ENCODE peak calls at places on chromosome 2, in five cellular contexts. One of them, this sample, is unnamed.

GRCh38 chr2:10059552-10060335 is 16.4 kb downstream of the KLF11 start:
- DNase-seq in GM12878: no peak
- DNase-seq in A549: no peak
- DNase-seq in K562: no peak
- DNase-seq in HepG2: no peak
- DNase-seq in this sample: no peak

GRCh38 chr2:221767106-221767878 is 195.2 kb upstream of the EPHA4 start:
- DNase-seq in GM12878: no peak
- DNase-seq in A549: no peak
- DNase-seq in K562: no peak
- DNase-seq in HepG2: no peak
- DNase-seq in this sample: no peak

GRCh38 chr2:232310189-232310588 is 68.4 kb upstream of the ALPP start:
- DNase-seq in GM12878: no peak
- DNase-seq in A549: no peak
- DNase-seq in K562: no peak
- DNase-seq in HepG2: no peak
- DNase-seq in this sample: peak

GRCh38 chr2:240553956-240554480 is 3.8 kb downstream of the ANKMY1 start:
- DNase-seq in GM12878: no peak
- DNase-seq in A549: no peak
- DNase-seq in K562: no peak
- DNase-seq in HepG2: no peak
- DNase-seq in this sample: no peak

GRCh38 chr2:190106783-190107182 is 44.3 kb upstream of the MSTN start:
- DNase-seq in GM12878: no peak
- DNase-seq in A549: no peak
- DNase-seq in K562: no peak
- DNase-seq in HepG2: no peak
- DNase-seq in this sample: no peak

GRCh38 chr2:170202437-170202836 is 24.5 kb downstream of the MYO3B start:
- DNase-seq in GM12878: no peak
- DNase-seq in A549: no peak
- DNase-seq in K562: no peak
- DNase-seq in HepG2: no peak
- DNase-seq in this sample: no peak

GRCh38 chr2:44130441-44130840 is 38.2 kb upstream of the PPM1B start:
- DNase-seq in GM12878: no peak
- DNase-seq in A549: peak
- DNase-seq in K562: no peak
- DNase-seq in HepG2: no peak
- DNase-seq in this sample: peak

GRCh38 chr2:191521608-191522208 is 156.2 kb upstream of the NABP1 start:
- DNase-seq in GM12878: no peak
- DNase-seq in A549: peak
- DNase-seq in K562: peak
- DNase-seq in HepG2: peak
- DNase-seq in this sample: peak

GRCh38 chr2:209426432-209426831 is 2.6 kb downstream of the MAP2 start:
- DNase-seq in GM12878: no peak
- DNase-seq in A549: peak
- DNase-seq in K562: no peak
- DNase-seq in HepG2: no peak
- DNase-seq in this sample: no peak

GRCh38 chr2:159185401-159186130 is 100.9 kb downstream of the WDSUB1 start:
- DNase-seq in GM12878: peak
- DNase-seq in A549: peak
- DNase-seq in K562: peak
- DNase-seq in HepG2: peak
- DNase-seq in this sample: peak

GRCh38 chr2:148209598-148209997 is 188.7 kb downstream of the MBD5 start:
- DNase-seq in GM12878: no peak
- DNase-seq in A549: peak
- DNase-seq in K562: peak
- DNase-seq in HepG2: peak
- DNase-seq in this sample: peak
- TF ChIP-seq MYC in GM12878: no peak
- TF ChIP-seq MYC in A549: no peak
- TF ChIP-seq MYC in K562: no peak
- TF ChIP-seq MYC in HepG2: no peak
- TF ChIP-seq MYC in this sample: no peak

GRCh38 chr2:195656859-195657633 is at the start of gene SLC39A10:
- DNase-seq in GM12878: peak
- DNase-seq in A549: peak
- DNase-seq in K562: peak
- DNase-seq in HepG2: peak
- DNase-seq in this sample: peak
- TF ChIP-seq CTCF in GM12878: peak
- TF ChIP-seq CTCF in A549: no peak
- TF ChIP-seq CTCF in K562: peak
- TF ChIP-seq CTCF in HepG2: peak
- TF ChIP-seq CTCF in this sample: no peak

DNA sequence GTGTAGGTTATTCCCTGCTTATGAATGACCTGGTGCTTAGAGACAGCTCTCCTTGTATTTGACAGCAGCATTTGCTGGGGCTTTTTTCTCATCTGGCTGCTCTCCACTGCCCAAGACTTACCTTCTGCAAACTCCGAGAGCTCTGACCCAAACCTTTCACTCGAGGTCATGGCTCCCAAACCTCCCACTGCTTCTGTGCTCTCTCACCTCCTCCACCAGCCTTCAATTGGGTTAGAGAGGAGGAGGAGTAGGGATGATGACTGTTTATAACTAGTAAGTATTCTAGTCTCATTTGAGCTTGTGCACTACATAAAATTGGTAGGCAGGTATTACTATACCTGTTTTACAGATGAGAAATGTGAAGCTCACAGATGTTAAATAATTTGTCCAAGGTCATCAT is 40.1 kb downstream of the LIMS1 start:
- DNase-seq in GM12878: no peak
- DNase-seq in A549: no peak
- DNase-seq in K562: no peak
- DNase-seq in HepG2: no peak
- DNase-seq in this sample: no peak
- H3K4me3 ChIP-seq in GM12878: no peak
- H3K4me3 ChIP-seq in A549: no peak
- H3K4me3 ChIP-seq in K562: no peak
- H3K4me3 ChIP-seq in HepG2: no peak
- H3K4me3 ChIP-seq in this sample: no peak

GRCh38 chr2:26579723-26580040 is 61.5 kb downstream of the CIB4 start:
- DNase-seq in GM12878: no peak
- DNase-seq in A549: no peak
- DNase-seq in K562: no peak
- DNase-seq in HepG2: no peak
- DNase-seq in this sample: no peak
- TF ChIP-seq MYC in GM12878: no peak
- TF ChIP-seq MYC in A549: no peak
- TF ChIP-seq MYC in K562: no peak
- TF ChIP-seq MYC in HepG2: no peak
- TF ChIP-seq MYC in this sample: no peak

GRCh38 chr2:75458201-75458600 is 102.5 kb downstream of the EVA1A start:
- DNase-seq in GM12878: no peak
- DNase-seq in A549: no peak
- DNase-seq in K562: no peak
- DNase-seq in HepG2: no peak
- DNase-seq in this sample: no peak
- TF ChIP-seq CTCF in GM12878: no peak
- TF ChIP-seq CTCF in A549: no peak
- TF ChIP-seq CTCF in K562: no peak
- TF ChIP-seq CTCF in HepG2: no peak
- TF ChIP-seq CTCF in this sample: no peak

DNA sequence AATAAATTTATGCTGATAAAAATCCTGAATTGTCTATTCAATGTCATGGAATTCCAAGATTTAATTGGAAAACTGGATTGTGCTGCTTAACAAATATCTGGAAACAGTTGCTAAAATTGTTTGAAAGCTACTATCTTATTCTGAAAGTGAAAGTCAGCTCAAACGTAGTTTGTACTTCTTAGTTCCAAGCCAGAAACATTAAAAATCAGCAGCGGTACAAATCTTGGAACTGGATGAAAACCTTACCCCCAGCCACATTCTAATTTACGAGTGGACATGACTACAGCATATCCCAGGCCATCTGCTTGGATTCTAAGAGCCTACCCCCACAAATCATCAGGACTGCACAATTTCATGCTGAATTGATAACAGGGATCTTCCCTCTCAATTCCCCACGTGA is 158.6 kb upstream of the NCKAP5 start:
- DNase-seq in GM12878: no peak
- DNase-seq in A549: no peak
- DNase-seq in K562: no peak
- DNase-seq in HepG2: no peak
- DNase-seq in this sample: no peak
- H3K4me3 ChIP-seq in GM12878: no peak
- H3K4me3 ChIP-seq in A549: no peak
- H3K4me3 ChIP-seq in K562: no peak
- H3K4me3 ChIP-seq in HepG2: no peak
- H3K4me3 ChIP-seq in this sample: no peak

GRCh38 chr2:12774381-12774780 is 57.6 kb downstream of the TRIB2 start:
- DNase-seq in GM12878: no peak
- DNase-seq in A549: no peak
- DNase-seq in K562: no peak
- DNase-seq in HepG2: no peak
- DNase-seq in this sample: no peak

GRCh38 chr2:12778811-12779574 is 62.3 kb downstream of the TRIB2 start:
- DNase-seq in GM12878: no peak
- DNase-seq in A549: no peak
- DNase-seq in K562: no peak
- DNase-seq in HepG2: no peak
- DNase-seq in this sample: no peak

GRCh38 chr2:12776457-12777049 is 59.8 kb downstream of the TRIB2 start:
- DNase-seq in GM12878: no peak
- DNase-seq in A549: no peak
- DNase-seq in K562: no peak
- DNase-seq in HepG2: peak
- DNase-seq in this sample: no peak

GRCh38 chr2:12778369-12778768 is 61.6 kb downstream of the TRIB2 start:
- DNase-seq in GM12878: no peak
- DNase-seq in A549: no peak
- DNase-seq in K562: no peak
- DNase-seq in HepG2: peak
- DNase-seq in this sample: no peak
- TF ChIP-seq MYC in GM12878: no peak
- TF ChIP-seq MYC in A549: no peak
- TF ChIP-seq MYC in K562: no peak
- TF ChIP-seq MYC in HepG2: peak
- TF ChIP-seq MYC in this sample: no peak

DNA sequence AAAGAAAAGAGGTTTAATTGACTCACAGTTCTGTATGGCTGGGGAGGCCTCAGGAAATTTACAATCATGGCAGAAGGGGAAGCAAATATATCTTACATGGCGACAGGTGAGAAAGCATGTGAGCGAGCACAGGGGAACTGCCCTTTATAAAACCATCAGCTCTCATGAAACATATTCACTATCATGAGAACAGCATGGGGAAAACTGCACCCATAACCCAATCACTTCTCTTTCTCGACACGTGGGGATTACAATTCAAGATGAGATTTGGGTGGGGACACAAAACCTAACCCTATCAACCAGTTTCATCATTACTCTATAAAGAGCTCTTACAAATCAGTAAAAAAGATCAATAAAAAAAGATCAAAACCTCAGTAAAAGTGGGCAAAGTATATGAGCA is 151.2 kb downstream of the GFPT1 start:
- DNase-seq in GM12878: no peak
- DNase-seq in A549: no peak
- DNase-seq in K562: no peak
- DNase-seq in HepG2: no peak
- DNase-seq in this sample: no peak
- TF ChIP-seq CTCF in GM12878: no peak
- TF ChIP-seq CTCF in A549: no peak
- TF ChIP-seq CTCF in K562: no peak
- TF ChIP-seq CTCF in HepG2: no peak
- TF ChIP-seq CTCF in this sample: no peak

DNA sequence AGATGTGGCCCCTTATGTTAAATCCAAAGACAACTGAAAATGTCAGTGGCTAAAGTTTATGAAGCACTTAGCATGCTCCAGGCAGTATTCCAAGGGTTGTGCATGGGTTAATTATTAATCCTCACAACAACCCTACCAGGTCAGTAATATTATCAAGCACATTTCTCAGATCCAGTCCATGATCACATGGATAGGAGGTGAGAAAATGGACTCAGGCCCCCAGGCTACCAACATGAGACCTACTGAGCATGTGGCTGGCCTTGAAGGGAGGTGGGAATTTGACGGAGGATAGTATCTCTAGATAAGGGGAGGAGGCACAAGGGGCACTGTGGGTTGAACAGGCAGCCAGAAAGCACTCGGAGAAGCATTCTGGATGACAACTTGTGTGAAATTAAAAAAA is 412.0 kb downstream of the MEIS1 start:
- DNase-seq in GM12878: no peak
- DNase-seq in A549: no peak
- DNase-seq in K562: no peak
- DNase-seq in HepG2: peak
- DNase-seq in this sample: no peak
- H3K4me3 ChIP-seq in GM12878: no peak
- H3K4me3 ChIP-seq in A549: no peak
- H3K4me3 ChIP-seq in K562: no peak
- H3K4me3 ChIP-seq in HepG2: no peak
- H3K4me3 ChIP-seq in this sample: no peak

GRCh38 chr2:46858697-46859080 is 56.9 kb downstream of the MCFD2 start:
- DNase-seq in GM12878: no peak
- DNase-seq in A549: no peak
- DNase-seq in K562: no peak
- DNase-seq in HepG2: no peak
- DNase-seq in this sample: no peak
- TF ChIP-seq MYC in GM12878: no peak
- TF ChIP-seq MYC in A549: no peak
- TF ChIP-seq MYC in K562: no peak
- TF ChIP-seq MYC in HepG2: no peak
- TF ChIP-seq MYC in this sample: no peak

This sample was measured in NB4.